ENCODE peak calls at places on chromosomes 12 and 14, in five cellular contexts. K is vagina, N is transverse colon, A is GM12878, L is K562. P is an unnamed sample. For H3K9me3, the result is how much of the 10 kb centered on the place peaks cover.

GRCh38 chr12:64808110-64808509 is 16.3 kb upstream of the TBC1D30 start:
- DNase-seq in K (peak), N (no peak), A (no peak), L (no peak), P (no peak)

GRCh38 chr14:60101801-60102200 is 10.1 kb downstream of the PCNX4 start:
- DNase-seq in K (no peak), N (no peak), A (no peak), L (no peak), P (no peak)

GRCh38 chr12:94618995-94619695 is 31.2 kb downstream of the TMCC3 start:
- DNase-seq in K (no peak), N (no peak), A (no peak), L (no peak), P (no peak)

GRCh38 chr14:68363841-68364711 is 428.8 kb downstream of the ZFP36L1 start:
- DNase-seq in K (no peak), N (peak), A (no peak), L (no peak), P (no peak)

GRCh38 chr14:76056128-76056527 is 70.6 kb downstream of the IFT43 start:
- DNase-seq in K (no peak), N (no peak), A (no peak), L (peak), P (no peak)

GRCh38 chr12:59808317-59808910 is 212.6 kb downstream of the SLC16A7 start:
- DNase-seq in K (no peak), N (no peak), A (no peak), L (no peak), P (no peak)

GRCh38 chr14:41280745-41281144 is 325.9 kb upstream of the LRFN5 start:
- DNase-seq in K (no peak), N (no peak), A (no peak), L (no peak), P (peak)

GRCh38 chr14:104184911-104185499 is 46.6 kb downstream of the KIF26A start:
- DNase-seq in K (no peak), N (peak), A (no peak), L (peak), P (no peak)

GRCh38 chr14:71636820-71637471 is 295.3 kb upstream of the RGS6 start:
- DNase-seq in K (no peak), N (no peak), A (no peak), L (no peak), P (no peak)

GRCh38 chr12:26318661-26319068 is 123.3 kb downstream of the SSPN start:
- DNase-seq in K (no peak), N (peak), A (no peak), L (peak), P (no peak)

GRCh38 chr14:78316058-78316457 is 145.9 kb downstream of the NRXN3 start:
- DNase-seq in K (no peak), N (no peak), A (no peak), L (no peak), P (no peak)

GRCh38 chr12:111412007-111412829 is 6.5 kb downstream of the SH2B3 start:
- DNase-seq in K (no peak), N (no peak), A (no peak), L (no peak), P (no peak)

GRCh38 chr12:56103823-56104108 is 593 bp upstream of the PA2G4 start:
- DNase-seq in K (no peak), N (no peak), A (no peak), L (no peak), P (no peak)

GRCh38 chr12:86777335-86777734 is 521.1 kb upstream of the MGAT4C start:
- DNase-seq in K (no peak), N (no peak), A (no peak), L (no peak), P (no peak)

GRCh38 chr14:22391908-22392307 is 197.1 kb downstream of the DAD1 start:
- DNase-seq in K (no peak), N (peak), A (peak), L (peak), P (no peak)

GRCh38 chr14:74974364-74975058 is 19.1 kb upstream of the PGF start:
- DNase-seq in K (no peak), N (no peak), A (no peak), L (no peak), P (no peak)

GRCh38 chr12:123597100-123597499 is 4.8 kb upstream of the DDX55 start:
- DNase-seq in K (no peak), N (no peak), A (no peak), L (no peak), P (no peak)

GRCh38 chr12:123599721-123600120 is 2.2 kb upstream of the DDX55 start:
- DNase-seq in K (no peak), N (no peak), A (no peak), L (no peak), P (no peak)

GRCh38 chr12:123595729-123596128 is 6.2 kb upstream of the DDX55 start:
- DNase-seq in K (no peak), N (no peak), A (no peak), L (no peak), P (no peak)

GRCh38 chr12:123599310-123599709 is 2.6 kb upstream of the DDX55 start:
- DNase-seq in K (no peak), N (no peak), A (no peak), L (no peak), P (no peak)

GRCh38 chr12:123598522-123598921 is 3.4 kb upstream of the DDX55 start:
- DNase-seq in K (no peak), N (no peak), A (no peak), L (no peak), P (no peak)
- TF ChIP-seq POLR2AphosphoS5 in K (no peak), N (no peak), A (peak), L (no peak), P (no peak)

DNA sequence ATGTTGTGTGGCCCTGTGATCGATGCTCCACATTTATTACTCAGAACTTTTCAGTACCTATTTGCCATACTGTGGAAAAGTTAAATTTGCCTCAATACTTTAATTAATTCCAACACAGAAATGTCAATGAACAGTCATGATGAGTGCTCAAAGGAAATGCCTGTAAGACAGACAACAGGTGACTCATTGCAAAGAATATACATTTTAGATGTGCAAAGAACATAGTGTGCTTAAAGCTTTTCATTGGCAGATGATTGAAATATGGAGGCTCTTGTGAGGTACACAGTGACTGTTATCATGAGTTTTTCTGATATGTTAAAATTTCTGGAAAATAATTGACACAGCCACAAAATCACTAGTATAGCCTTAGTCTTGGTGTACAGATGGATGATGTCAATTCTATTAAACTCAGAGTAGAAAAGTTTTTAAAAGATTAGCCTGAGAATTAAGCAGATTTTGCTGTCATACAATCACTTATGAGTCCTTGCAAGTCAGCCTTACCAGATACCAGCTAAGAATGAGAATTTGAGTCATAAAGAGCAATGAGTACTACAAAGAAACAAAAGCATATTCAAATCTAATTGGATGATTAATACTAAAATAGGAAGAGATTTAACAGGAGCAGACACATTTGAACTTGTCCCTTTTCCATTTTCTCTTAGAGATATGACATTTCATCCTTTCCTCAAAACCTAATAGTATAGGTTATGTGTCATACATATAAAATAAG is 544.1 kb downstream of the KCNH5 start:
- DNase-seq in K (no peak), N (no peak), A (no peak), L (no peak), P (no peak)
- H3K9me3 ChIP-seq in K (under half), N (under half), A (under half), L (under half), P (under half)

GRCh38 chr12:132559652-132560420 is 50.5 kb downstream of the LRCOL1 start:
- DNase-seq in K (no peak), N (peak), A (no peak), L (peak), P (no peak)
- TF ChIP-seq POLR2AphosphoS5 in K (no peak), N (no peak), A (no peak), L (peak), P (no peak)

GRCh38 chr14:83913466-83913865 is 1616.5 kb upstream of the FLRT2 start:
- DNase-seq in K (no peak), N (no peak), A (no peak), L (no peak), P (no peak)

GRCh38 chr14:83905157-83905556 is 1624.8 kb upstream of the FLRT2 start:
- DNase-seq in K (no peak), N (no peak), A (no peak), L (no peak), P (no peak)

GRCh38 chr14:83909507-83909906 is 1620.4 kb upstream of the FLRT2 start:
- DNase-seq in K (no peak), N (no peak), A (no peak), L (no peak), P (no peak)
- H3K9me3 ChIP-seq in K (under half), N (under half), A (under half), L (under half), P (under half)

GRCh38 chr14:32201196-32201815 is 539 bp upstream of the RNU6-7 start:
- DNase-seq in K (no peak), N (peak), A (no peak), L (peak), P (no peak)
- TF ChIP-seq POLR2AphosphoS5 in K (peak), N (peak), A (no peak), L (no peak), P (peak)

GRCh38 chr14:19729763-19730162 is 13.6 kb upstream of the OR4Q3 start:
- DNase-seq in K (no peak), N (no peak), A (no peak), L (no peak), P (no peak)
- H3K9me3 ChIP-seq in K (under half), N (under half), A (under half), L (under half), P (under half)

P was measured in SK-N-MC.